ENCODE peak calls at places on chromosomes 11 and 22, in seven cellular contexts. Y, O, C, W, B, H and Z are unnamed samples. For H3K4me1 and H3K27me3, the result is how much of the 10 kb centered on the place peaks cover.

GRCh38 chr11:94895971-94896370 is 77.4 kb downstream of the CWC15 start:
- DNase-seq in B (no peak), Y (no peak), C (no peak), O (no peak), W (peak), H (peak), Z (peak)

GRCh38 chr11:119121811-119122124 is 388 bp downstream of the HINFP start:
- DNase-seq in H (no peak), O (no peak), W (no peak), C (no peak), B (no peak), Y (no peak), Z (no peak)

GRCh38 chr11:10454902-10455631 is at the start of gene AMPD3:
- DNase-seq in C (peak), H (peak), O (no peak), W (peak), Y (no peak), B (no peak), Z (no peak)

GRCh38 chr11:75924966-75925784 is 110.2 kb downstream of the UVRAG start:
- DNase-seq in B (no peak), O (no peak), W (no peak), C (no peak), Y (no peak), H (peak), Z (peak)

GRCh38 chr11:78038697-78039313 is 15.7 kb upstream of the KCTD14 start:
- DNase-seq in W (peak), B (peak), C (peak), Y (no peak), O (no peak), H (peak), Z (no peak)

GRCh38 chr11:113618360-113618759 is 87.7 kb downstream of the TMPRSS5 start:
- DNase-seq in O (no peak), C (no peak), B (no peak), H (peak), W (peak), Y (no peak), Z (no peak)

GRCh38 chr11:2327032-2327431 is 25.2 kb downstream of the TSPAN32 start:
- DNase-seq in W (no peak), Y (no peak), H (no peak), C (no peak), B (no peak), O (no peak), Z (no peak)

GRCh38 chr11:74388678-74389327 is 9.4 kb downstream of the PGM2L1 start:
- DNase-seq in O (peak), H (peak), C (peak), B (peak), Y (peak), W (peak), Z (no peak)

GRCh38 chr11:10856689-10857603 is 907 bp downstream of the ZBED5 start:
- DNase-seq in C (no peak), B (peak), H (peak), W (peak), Y (peak), O (no peak), Z (no peak)

GRCh38 chr22:30872282-30873041 is 96.1 kb downstream of the MORC2 start:
- DNase-seq in W (no peak), H (no peak), B (no peak), C (no peak), Y (peak), O (no peak), Z (no peak)

GRCh38 chr11:84947970-84948600 is 679.1 kb downstream of the DLG2 start:
- DNase-seq in B (no peak), C (no peak), Y (no peak), W (peak), H (peak), O (no peak), Z (no peak)

GRCh38 chr11:94845622-94846021 is 77.5 kb downstream of the AMOTL1 start:
- DNase-seq in C (no peak), H (peak), W (peak), B (peak), O (no peak), Y (no peak), Z (no peak)

GRCh38 chr11:37525336-37525735 is 927.3 kb upstream of the RAG2 start:
- DNase-seq in O (no peak), W (peak), C (no peak), B (no peak), H (no peak), Y (no peak), Z (no peak)

GRCh38 chr22:26213826-26214225 is 44.6 kb downstream of the SEZ6L start:
- DNase-seq in B (no peak), W (no peak), Y (no peak), O (no peak), C (no peak), H (no peak), Z (no peak)

GRCh38 chr11:57321996-57322880 is 2.5 kb downstream of the TNKS1BP1 start:
- DNase-seq in H (peak), B (peak), O (no peak), W (peak), C (peak), Y (peak), Z (peak)

GRCh38 chr22:38718414-38718813 is 12.7 kb downstream of the GTPBP1 start:
- DNase-seq in B (peak), Y (peak), W (peak), O (no peak), H (peak), C (peak), Z (no peak)

GRCh38 chr22:46589141-46589748 is 30.9 kb upstream of the GRAMD4 start:
- DNase-seq in Y (no peak), C (no peak), H (no peak), W (no peak), B (no peak), O (no peak), Z (peak)

GRCh38 chr11:76629853-76630599 is 40.5 kb downstream of the LRRC32 start:
- DNase-seq in O (no peak), Y (no peak), B (no peak), H (no peak), W (peak), C (peak), Z (peak)

GRCh38 chr22:17214416-17215043 is 4.7 kb downstream of the ADA2 start:
- DNase-seq in C (no peak), W (no peak), H (no peak), Y (no peak), O (no peak), B (no peak), Z (no peak)

GRCh38 chr22:42691440-42691839 is 29.2 kb downstream of the A4GALT start:
- DNase-seq in H (no peak), O (no peak), Y (no peak), B (no peak), W (no peak), C (no peak), Z (no peak)

GRCh38 chr11:107397357-107397756 is 60.3 kb downstream of the CWF19L2 start:
- DNase-seq in H (no peak), Y (no peak), B (no peak), O (no peak), W (no peak), C (no peak), Z (peak)

GRCh38 chr11:100778386-100778785 is 91.3 kb downstream of the ARHGAP42 start:
- DNase-seq in C (no peak), Y (no peak), O (no peak), H (no peak), W (no peak), B (no peak), Z (no peak)
- H3K4me1 ChIP-seq in C (under half), Y (under half), O (under half), H (under half), W (under half), B (under half), Z (under half)

DNA sequence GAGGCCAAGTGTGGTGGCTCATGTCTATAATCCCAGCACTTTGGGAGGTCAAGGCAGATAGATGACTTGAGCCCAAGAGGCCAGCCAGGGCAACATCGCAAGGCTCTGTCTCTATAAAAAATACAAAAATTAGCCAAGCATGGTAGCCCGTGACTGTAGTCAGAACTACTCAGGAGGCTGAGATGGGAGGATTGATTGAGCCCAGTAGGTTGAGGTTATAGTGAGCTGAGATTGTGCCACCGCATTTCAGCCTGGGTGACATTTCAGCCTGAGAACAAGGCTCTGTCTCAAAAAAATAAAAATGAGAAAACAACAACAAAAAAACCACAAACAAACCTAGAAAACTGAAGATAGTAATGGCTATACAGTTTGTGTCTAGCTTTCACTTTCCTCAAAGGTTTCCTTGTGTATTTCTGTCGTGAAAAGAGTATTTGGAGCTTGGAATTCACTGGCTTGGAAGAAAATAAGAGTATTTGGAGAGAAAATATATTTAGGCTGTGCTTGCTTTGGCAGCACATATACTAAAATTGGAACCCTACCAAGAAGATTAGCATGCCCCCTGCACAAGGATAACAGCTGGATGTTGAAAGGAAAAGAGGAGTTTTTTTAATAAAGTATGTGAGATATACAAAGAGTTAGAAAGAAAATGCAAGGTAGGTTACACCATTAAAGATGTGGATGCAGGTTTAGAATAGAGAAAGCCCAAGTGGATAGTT is 3.9 kb upstream of the BIRC3 start:
- DNase-seq in O (no peak), Y (no peak), W (no peak), B (no peak), C (no peak), H (peak), Z (no peak)
- H3K4me3 ChIP-seq in O (peak), Y (no peak), W (peak), B (no peak), C (peak), H (peak), Z (peak)

GRCh38 chr11:15911377-15912044 is 444.8 kb downstream of the SOX6 start:
- DNase-seq in W (peak), Y (peak), C (peak), O (no peak), H (no peak), B (peak), Z (peak)
- H3K27me3 ChIP-seq in W (under half), Y (under half), C (under half), O (under half), H (under half), B (under half), Z (under half)

GRCh38 chr11:13280777-13281176 is 3.2 kb downstream of the BMAL1 start:
- DNase-seq in B (no peak), O (no peak), Y (no peak), W (no peak), H (no peak), C (no peak), Z (no peak)
- H3K4me1 ChIP-seq in B (under half), O (under half), Y (under half), W (under half), H (under half), C (under half), Z (under half)

GRCh38 chr11:111912535-111912934 is at the start of gene HSPB2:
- DNase-seq in B (no peak), O (no peak), H (no peak), C (no peak), W (no peak), Y (no peak), Z (peak)

GRCh38 chr11:111913997-111914396 is 1.5 kb downstream of the HSPB2 start:
- DNase-seq in W (peak), H (peak), O (no peak), C (no peak), B (no peak), Y (no peak), Z (peak)

GRCh38 chr11:111910637-111911562 is 670 bp downstream of the CRYAB start:
- DNase-seq in B (no peak), O (no peak), W (no peak), H (peak), Y (no peak), C (no peak), Z (peak)

GRCh38 chr11:111911563-111912401 is at the start of gene CRYAB:
- DNase-seq in W (peak), Y (no peak), B (peak), C (peak), O (no peak), H (peak), Z (peak)

DNA sequence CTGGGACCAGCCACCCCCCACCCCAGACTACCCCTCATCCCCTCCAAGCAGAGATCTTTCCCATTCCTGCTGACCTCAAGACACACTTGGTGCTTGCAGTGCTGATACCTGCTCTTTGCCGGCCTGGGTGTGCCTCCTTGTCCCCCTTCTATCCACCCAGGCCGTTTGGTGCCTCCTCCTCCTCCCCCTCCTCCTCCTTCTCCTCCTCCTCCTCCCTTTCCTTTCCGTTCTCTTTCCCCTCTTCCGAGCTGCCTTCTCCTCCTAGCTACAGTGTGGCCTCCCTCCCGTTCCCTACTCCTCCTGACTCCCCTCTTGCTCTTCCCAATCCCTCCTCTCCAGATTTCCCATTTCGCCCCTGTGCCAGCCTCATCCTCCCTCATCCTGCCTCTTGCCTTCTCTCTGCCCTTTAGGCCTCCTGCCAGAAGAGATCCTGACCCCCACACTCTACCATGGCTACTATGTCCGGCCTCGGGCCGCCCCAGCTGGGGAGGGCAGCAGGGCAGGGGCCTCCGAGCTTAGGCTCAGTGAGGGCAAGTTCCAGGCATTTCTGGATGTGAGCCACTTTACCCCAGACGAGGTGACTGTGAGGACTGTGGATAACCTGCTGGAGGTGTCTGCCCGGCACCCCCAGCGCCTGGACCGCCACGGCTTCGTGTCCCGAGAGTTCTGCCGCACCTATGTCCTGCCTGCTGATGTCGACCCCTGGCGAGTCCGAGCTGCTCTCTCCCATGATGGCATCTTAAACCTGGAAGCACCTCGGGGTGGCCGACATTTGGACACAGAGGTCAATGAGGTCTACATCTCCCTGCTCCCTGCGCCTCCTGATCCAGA is 712 bp downstream of the HSPB2 start:
- DNase-seq in O (no peak), Y (no peak), H (no peak), B (no peak), C (no peak), W (no peak), Z (peak)
- H3K4me3 ChIP-seq in O (no peak), Y (no peak), H (peak), B (no peak), C (peak), W (no peak), Z (peak)

GRCh38 chr22:22955866-22956535 is 68.4 kb downstream of the IGLL5 start:
- DNase-seq in Y (peak), C (peak), O (peak), B (peak), W (peak), H (peak), Z (no peak)
- H3K27me3 ChIP-seq in Y (under half), C (under half), O (under half), B (under half), W (under half), H (under half), Z (under half)

DNA sequence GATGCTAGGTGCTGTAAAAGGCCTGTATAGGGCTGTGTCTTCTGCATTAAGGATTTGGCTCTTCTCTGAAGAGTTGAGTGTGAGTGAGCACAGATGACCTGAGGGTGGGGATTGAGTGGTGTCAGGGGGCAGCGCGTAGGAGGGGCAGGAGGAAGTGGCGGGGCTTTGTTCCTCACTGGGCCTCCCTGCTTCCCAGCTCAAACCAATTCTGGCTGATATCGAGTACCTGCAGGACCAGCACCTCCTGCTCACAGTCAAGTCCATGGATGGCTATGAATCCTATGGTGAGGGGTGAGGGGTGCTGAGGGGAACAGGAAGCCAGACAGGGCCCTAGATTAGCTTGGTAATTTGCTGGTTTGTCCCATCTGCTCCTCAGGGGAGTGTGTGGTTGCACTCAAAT is 9.1 kb downstream of the PHOX2A start:
- DNase-seq in B (no peak), W (no peak), H (no peak), O (no peak), Y (no peak), C (no peak), Z (no peak)
- H3K4me1 ChIP-seq in B (under half), W (under half), H (under half), O (under half), Y (under half), C (under half), Z (under half)

DNA sequence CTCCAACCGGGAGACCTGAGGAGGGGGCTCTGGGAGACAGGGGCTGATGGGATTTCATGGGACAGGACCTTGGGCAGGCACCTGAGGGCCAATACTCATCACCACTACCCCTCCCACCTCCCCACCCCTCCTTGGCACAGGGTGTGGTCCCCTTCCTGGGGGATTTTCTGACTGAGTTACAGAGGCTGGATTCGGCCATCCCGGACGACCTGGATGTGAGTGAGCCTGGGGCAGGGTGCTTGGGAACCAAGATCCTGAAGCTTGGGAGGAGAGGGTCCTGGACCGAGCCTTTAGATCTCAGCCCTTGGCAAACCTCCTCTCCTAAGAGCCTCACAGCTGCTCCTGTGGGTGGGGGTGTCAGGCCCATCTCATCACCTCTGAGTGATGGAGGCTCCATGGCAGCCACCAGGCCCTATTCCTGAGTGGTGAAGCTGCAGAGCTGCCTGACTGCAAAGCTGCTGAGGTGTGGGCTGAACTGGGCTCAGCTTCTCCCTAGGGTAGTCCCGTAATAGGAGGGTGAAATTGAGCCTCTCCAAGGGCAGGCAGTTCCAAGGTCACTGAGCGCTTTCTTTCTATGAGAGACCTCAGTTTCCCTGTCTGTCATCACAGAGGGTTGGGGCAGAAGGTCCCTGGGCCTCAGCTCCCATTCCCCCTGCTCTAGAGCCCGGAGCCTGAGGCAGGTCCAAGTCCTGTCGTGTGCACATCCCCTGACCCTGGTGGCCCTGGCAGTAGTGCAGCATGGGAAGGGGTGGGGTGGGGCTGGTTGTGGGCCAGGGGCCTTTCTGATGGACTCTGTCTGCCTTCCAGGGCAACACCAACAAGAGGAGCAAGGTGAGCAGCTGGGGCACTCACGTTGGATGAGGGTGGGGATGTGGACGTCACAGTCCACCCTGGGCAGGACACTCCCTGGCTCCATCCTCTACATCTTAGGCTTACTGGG is 6.5 kb downstream of the RGL4 start:
- DNase-seq in O (peak), H (no peak), W (no peak), C (no peak), Y (no peak), B (no peak), Z (no peak)
- H3K4me3 ChIP-seq in O (no peak), H (no peak), W (no peak), C (no peak), Y (no peak), B (no peak), Z (no peak)

GRCh38 chr22:50260434-50260800 is 1.1 kb downstream of the MAPK12 start:
- DNase-seq in C (no peak), O (no peak), B (no peak), H (peak), Y (no peak), W (no peak), Z (no peak)
- H3K27me3 ChIP-seq in C (under half), O (under half), B (under half), H (under half), Y (under half), W (under half), Z (under half)